ENCODE peak calls at places on chromosomes 16 and 17, in nine cellular contexts. One of them, this sample, is unnamed.

GRCh38 chr17:79707931-79708891 is 22.5 kb upstream of the ENPP7 start:
- DNase-seq in choroid plexus epithelial cell: peak; percentile 53
- DNase-seq in left colon: no peak
- DNase-seq in T-helper 9 cell: peak; percentile 46
- DNase-seq in ACHN: peak; percentile 49
- DNase-seq in COLO829: peak; percentile 54
- DNase-seq in pancreas: peak; percentile 63
- DNase-seq in body of pancreas: peak; percentile 64
- DNase-seq in neuronal stem cell: peak; percentile 65
- DNase-seq in this sample: peak; percentile 49

GRCh38 chr17:57406131-57406980 is 150.0 kb downstream of the MSI2 start:
- DNase-seq in choroid plexus epithelial cell: peak; percentile 59
- DNase-seq in left colon: no peak
- DNase-seq in T-helper 9 cell: no peak
- DNase-seq in ACHN: no peak
- DNase-seq in COLO829: peak; percentile 68
- DNase-seq in pancreas: no peak
- DNase-seq in body of pancreas: no peak
- DNase-seq in neuronal stem cell: peak; percentile 98
- DNase-seq in this sample: no peak

GRCh38 chr17:59105852-59106462 is 723 bp downstream of the TRIM37 start:
- DNase-seq in choroid plexus epithelial cell: peak; percentile 50
- DNase-seq in left colon: peak; percentile 65
- DNase-seq in T-helper 9 cell: peak; percentile 73
- DNase-seq in ACHN: peak; percentile 74
- DNase-seq in COLO829: no peak
- DNase-seq in pancreas: peak; percentile 77
- DNase-seq in body of pancreas: peak; percentile 71
- DNase-seq in neuronal stem cell: no peak
- DNase-seq in this sample: peak; percentile 38

GRCh38 chr17:69761767-69762321 is 313.2 kb upstream of the KCNJ16 start:
- DNase-seq in choroid plexus epithelial cell: peak; percentile 89
- DNase-seq in left colon: no peak
- DNase-seq in T-helper 9 cell: no peak
- DNase-seq in ACHN: peak; percentile 84
- DNase-seq in COLO829: no peak
- DNase-seq in pancreas: no peak
- DNase-seq in body of pancreas: no peak
- DNase-seq in neuronal stem cell: no peak
- DNase-seq in this sample: peak; percentile 95

GRCh38 chr17:74527081-74527480 is 4.2 kb downstream of the CD300LB start:
- DNase-seq in choroid plexus epithelial cell: no peak
- DNase-seq in left colon: no peak
- DNase-seq in T-helper 9 cell: no peak
- DNase-seq in ACHN: no peak
- DNase-seq in COLO829: no peak
- DNase-seq in pancreas: no peak
- DNase-seq in body of pancreas: no peak
- DNase-seq in neuronal stem cell: no peak
- DNase-seq in this sample: no peak

GRCh38 chr17:14525551-14526455 is 224.9 kb downstream of the HS3ST3B1 start:
- DNase-seq in choroid plexus epithelial cell: no peak
- DNase-seq in left colon: no peak
- DNase-seq in T-helper 9 cell: no peak
- DNase-seq in ACHN: no peak
- DNase-seq in COLO829: no peak
- DNase-seq in pancreas: no peak
- DNase-seq in body of pancreas: no peak
- DNase-seq in neuronal stem cell: no peak
- DNase-seq in this sample: no peak

GRCh38 chr17:19719365-19720209 is 3.2 kb upstream of the SLC47A2 start:
- DNase-seq in choroid plexus epithelial cell: no peak
- DNase-seq in left colon: no peak
- DNase-seq in T-helper 9 cell: no peak
- DNase-seq in ACHN: peak; percentile 36
- DNase-seq in COLO829: no peak
- DNase-seq in pancreas: peak; percentile 43
- DNase-seq in body of pancreas: no peak
- DNase-seq in neuronal stem cell: no peak
- DNase-seq in this sample: no peak

GRCh38 chr17:83170571-83171260 is 91.3 kb downstream of the METRNL start:
- DNase-seq in choroid plexus epithelial cell: no peak
- DNase-seq in left colon: no peak
- DNase-seq in T-helper 9 cell: no peak
- DNase-seq in ACHN: no peak
- DNase-seq in COLO829: no peak
- DNase-seq in pancreas: no peak
- DNase-seq in body of pancreas: no peak
- DNase-seq in neuronal stem cell: no peak
- DNase-seq in this sample: no peak

GRCh38 chr17:58120195-58120822 is 27.9 kb upstream of the OR4D1 start:
- DNase-seq in choroid plexus epithelial cell: peak; percentile 76
- DNase-seq in left colon: no peak
- DNase-seq in T-helper 9 cell: peak; percentile 37
- DNase-seq in ACHN: peak; percentile 67
- DNase-seq in COLO829: peak; percentile 22
- DNase-seq in pancreas: no peak
- DNase-seq in body of pancreas: peak; percentile 64
- DNase-seq in neuronal stem cell: peak; percentile 80
- DNase-seq in this sample: peak; percentile 61

GRCh38 chr17:29070795-29071194 is 27.9 kb downstream of the PIPOX start:
- DNase-seq in choroid plexus epithelial cell: no peak
- DNase-seq in left colon: no peak
- DNase-seq in T-helper 9 cell: no peak
- DNase-seq in ACHN: no peak
- DNase-seq in COLO829: no peak
- DNase-seq in pancreas: no peak
- DNase-seq in body of pancreas: no peak
- DNase-seq in neuronal stem cell: no peak
- DNase-seq in this sample: no peak

GRCh38 chr16:65119905-65120341 is 1.9 kb downstream of the CDH11 start:
- DNase-seq in choroid plexus epithelial cell: peak; percentile 73
- DNase-seq in left colon: no peak
- DNase-seq in T-helper 9 cell: no peak
- DNase-seq in ACHN: no peak
- DNase-seq in COLO829: no peak
- DNase-seq in pancreas: no peak
- DNase-seq in body of pancreas: no peak
- DNase-seq in neuronal stem cell: peak; percentile 48
- DNase-seq in this sample: peak; percentile 62

GRCh38 chr17:31508310-31509094 is 117.0 kb downstream of the RAB11FIP4 start:
- DNase-seq in choroid plexus epithelial cell: no peak
- DNase-seq in left colon: no peak
- DNase-seq in T-helper 9 cell: peak; percentile 47
- DNase-seq in ACHN: no peak
- DNase-seq in COLO829: no peak
- DNase-seq in pancreas: no peak
- DNase-seq in body of pancreas: no peak
- DNase-seq in neuronal stem cell: no peak
- DNase-seq in this sample: no peak

GRCh38 chr16:2278272-2278608 is 10.3 kb upstream of the RNPS1 start:
- DNase-seq in choroid plexus epithelial cell: no peak
- DNase-seq in left colon: no peak
- DNase-seq in T-helper 9 cell: no peak
- DNase-seq in ACHN: peak; percentile 15
- DNase-seq in COLO829: no peak
- DNase-seq in pancreas: no peak
- DNase-seq in body of pancreas: no peak
- DNase-seq in neuronal stem cell: no peak
- DNase-seq in this sample: no peak

GRCh38 chr17:921161-921560 is 58.4 kb downstream of the NXN start:
- DNase-seq in choroid plexus epithelial cell: peak; percentile 78
- DNase-seq in left colon: no peak
- DNase-seq in T-helper 9 cell: no peak
- DNase-seq in ACHN: peak; percentile 81
- DNase-seq in COLO829: no peak
- DNase-seq in pancreas: peak; percentile 24
- DNase-seq in body of pancreas: no peak
- DNase-seq in neuronal stem cell: no peak
- DNase-seq in this sample: peak; percentile 70

GRCh38 chr16:57341441-57342303 is 16.9 kb upstream of the CCL22 start:
- DNase-seq in choroid plexus epithelial cell: peak; percentile 85
- DNase-seq in left colon: peak; percentile 77
- DNase-seq in T-helper 9 cell: no peak
- DNase-seq in ACHN: no peak
- DNase-seq in COLO829: peak; percentile 6
- DNase-seq in pancreas: no peak
- DNase-seq in body of pancreas: no peak
- DNase-seq in neuronal stem cell: no peak
- DNase-seq in this sample: peak; percentile 96

GRCh38 chr16:55622302-55622701 is 33.5 kb upstream of the SLC6A2 start:
- DNase-seq in choroid plexus epithelial cell: no peak
- DNase-seq in left colon: no peak
- DNase-seq in T-helper 9 cell: no peak
- DNase-seq in ACHN: no peak
- DNase-seq in COLO829: no peak
- DNase-seq in pancreas: no peak
- DNase-seq in body of pancreas: no peak
- DNase-seq in neuronal stem cell: no peak
- DNase-seq in this sample: no peak

GRCh38 chr16:83137894-83138293 is 511.1 kb downstream of the CDH13 start:
- DNase-seq in choroid plexus epithelial cell: no peak
- DNase-seq in left colon: no peak
- DNase-seq in T-helper 9 cell: no peak
- DNase-seq in ACHN: no peak
- DNase-seq in COLO829: no peak
- DNase-seq in pancreas: no peak
- DNase-seq in body of pancreas: no peak
- DNase-seq in neuronal stem cell: no peak
- DNase-seq in this sample: no peak